ENCODE peak calls at places on chromosomes 6 and 20, in ten cellular contexts. One of them, this sample, is unnamed.

GRCh38 chr6:16684195-16684689 is 77.0 kb downstream of the ATXN1 start:
- DNase-seq in natural killer cell: no peak
- DNase-seq in heart left ventricle: no peak
- DNase-seq in endothelial cell: no peak
- DNase-seq in activated CD8-positive, alpha-beta T cell treated with anti-CD3 and anti-CD28 coated beads for 36 hours: no peak
- DNase-seq in GM10248: no peak
- DNase-seq in WTC11: no peak
- DNase-seq in DND-41: no peak
- DNase-seq in ovary: no peak
- DNase-seq in nephron progenitor cell: no peak
- DNase-seq in this sample: peak

GRCh38 chr6:39169448-39170344 is 54.7 kb upstream of the SAYSD1 start:
- DNase-seq in nephron progenitor cell: no peak
- DNase-seq in endothelial cell: no peak
- DNase-seq in ovary: no peak
- DNase-seq in natural killer cell: no peak
- DNase-seq in WTC11: no peak
- DNase-seq in activated CD8-positive, alpha-beta T cell treated with anti-CD3 and anti-CD28 coated beads for 36 hours: no peak
- DNase-seq in DND-41: no peak
- DNase-seq in GM10248: no peak
- DNase-seq in heart left ventricle: no peak
- DNase-seq in this sample: no peak

GRCh38 chr6:42017021-42017643 is 33.2 kb upstream of the TAF8 start:
- DNase-seq in endothelial cell: no peak
- DNase-seq in GM10248: no peak
- DNase-seq in DND-41: peak
- DNase-seq in activated CD8-positive, alpha-beta T cell treated with anti-CD3 and anti-CD28 coated beads for 36 hours: peak
- DNase-seq in WTC11: no peak
- DNase-seq in natural killer cell: no peak
- DNase-seq in ovary: no peak
- DNase-seq in heart left ventricle: no peak
- DNase-seq in nephron progenitor cell: no peak
- DNase-seq in this sample: peak

GRCh38 chr6:170282512-170283158 is 8.2 kb downstream of the DLL1 start:
- DNase-seq in nephron progenitor cell: no peak
- DNase-seq in GM10248: no peak
- DNase-seq in WTC11: no peak
- DNase-seq in ovary: peak
- DNase-seq in endothelial cell: no peak
- DNase-seq in DND-41: no peak
- DNase-seq in activated CD8-positive, alpha-beta T cell treated with anti-CD3 and anti-CD28 coated beads for 36 hours: no peak
- DNase-seq in natural killer cell: no peak
- DNase-seq in heart left ventricle: no peak
- DNase-seq in this sample: peak

GRCh38 chr6:53361549-53362031 is 12.8 kb upstream of the ELOVL5 start:
- DNase-seq in nephron progenitor cell: no peak
- DNase-seq in GM10248: no peak
- DNase-seq in natural killer cell: no peak
- DNase-seq in heart left ventricle: peak
- DNase-seq in ovary: no peak
- DNase-seq in endothelial cell: no peak
- DNase-seq in WTC11: no peak
- DNase-seq in DND-41: peak
- DNase-seq in activated CD8-positive, alpha-beta T cell treated with anti-CD3 and anti-CD28 coated beads for 36 hours: peak
- DNase-seq in this sample: no peak

GRCh38 chr20:64025826-64026412 is 10.1 kb upstream of the C20orf204 start:
- DNase-seq in WTC11: no peak
- DNase-seq in nephron progenitor cell: no peak
- DNase-seq in activated CD8-positive, alpha-beta T cell treated with anti-CD3 and anti-CD28 coated beads for 36 hours: no peak
- DNase-seq in GM10248: no peak
- DNase-seq in DND-41: no peak
- DNase-seq in natural killer cell: no peak
- DNase-seq in endothelial cell: no peak
- DNase-seq in ovary: no peak
- DNase-seq in heart left ventricle: no peak
- DNase-seq in this sample: no peak

GRCh38 chr6:63565727-63566625 is 6.3 kb upstream of the LOC128125822 start:
- DNase-seq in ovary: no peak
- DNase-seq in activated CD8-positive, alpha-beta T cell treated with anti-CD3 and anti-CD28 coated beads for 36 hours: no peak
- DNase-seq in heart left ventricle: no peak
- DNase-seq in natural killer cell: no peak
- DNase-seq in DND-41: no peak
- DNase-seq in endothelial cell: no peak
- DNase-seq in GM10248: no peak
- DNase-seq in WTC11: no peak
- DNase-seq in nephron progenitor cell: no peak
- DNase-seq in this sample: no peak

GRCh38 chr6:43478008-43478372 is 620 bp downstream of the TJAP1 start:
- DNase-seq in endothelial cell: no peak
- DNase-seq in natural killer cell: no peak
- DNase-seq in ovary: no peak
- DNase-seq in heart left ventricle: no peak
- DNase-seq in DND-41: no peak
- DNase-seq in nephron progenitor cell: no peak
- DNase-seq in WTC11: no peak
- DNase-seq in GM10248: no peak
- DNase-seq in activated CD8-positive, alpha-beta T cell treated with anti-CD3 and anti-CD28 coated beads for 36 hours: peak
- DNase-seq in this sample: no peak

GRCh38 chr20:47949230-47949629 is 163.9 kb upstream of the SULF2 start:
- DNase-seq in DND-41: no peak
- DNase-seq in ovary: no peak
- DNase-seq in activated CD8-positive, alpha-beta T cell treated with anti-CD3 and anti-CD28 coated beads for 36 hours: no peak
- DNase-seq in natural killer cell: no peak
- DNase-seq in nephron progenitor cell: no peak
- DNase-seq in GM10248: no peak
- DNase-seq in heart left ventricle: no peak
- DNase-seq in WTC11: no peak
- DNase-seq in endothelial cell: no peak
- DNase-seq in this sample: no peak

GRCh38 chr20:8718214-8718613 is 350.7 kb upstream of the PLCB4 start:
- DNase-seq in nephron progenitor cell: no peak
- DNase-seq in GM10248: no peak
- DNase-seq in WTC11: no peak
- DNase-seq in endothelial cell: no peak
- DNase-seq in heart left ventricle: peak
- DNase-seq in ovary: no peak
- DNase-seq in DND-41: no peak
- DNase-seq in activated CD8-positive, alpha-beta T cell treated with anti-CD3 and anti-CD28 coated beads for 36 hours: no peak
- DNase-seq in natural killer cell: no peak
- DNase-seq in this sample: no peak

GRCh38 chr6:12060780-12061619 is 48.9 kb downstream of the HIVEP1 start:
- DNase-seq in endothelial cell: peak
- DNase-seq in GM10248: peak
- DNase-seq in heart left ventricle: peak
- DNase-seq in ovary: no peak
- DNase-seq in DND-41: no peak
- DNase-seq in natural killer cell: peak
- DNase-seq in activated CD8-positive, alpha-beta T cell treated with anti-CD3 and anti-CD28 coated beads for 36 hours: peak
- DNase-seq in nephron progenitor cell: peak
- DNase-seq in WTC11: peak
- DNase-seq in this sample: peak

GRCh38 chr6:139381216-139381615 is 6.8 kb upstream of the CITED2 start:
- DNase-seq in DND-41: no peak
- DNase-seq in nephron progenitor cell: no peak
- DNase-seq in natural killer cell: no peak
- DNase-seq in GM10248: no peak
- DNase-seq in activated CD8-positive, alpha-beta T cell treated with anti-CD3 and anti-CD28 coated beads for 36 hours: no peak
- DNase-seq in ovary: no peak
- DNase-seq in endothelial cell: no peak
- DNase-seq in WTC11: no peak
- DNase-seq in heart left ventricle: no peak
- DNase-seq in this sample: no peak

GRCh38 chr20:18805881-18806280 is 7.7 kb upstream of the SCP2D1 start:
- DNase-seq in DND-41: no peak
- DNase-seq in WTC11: no peak
- DNase-seq in activated CD8-positive, alpha-beta T cell treated with anti-CD3 and anti-CD28 coated beads for 36 hours: no peak
- DNase-seq in heart left ventricle: no peak
- DNase-seq in endothelial cell: no peak
- DNase-seq in natural killer cell: no peak
- DNase-seq in ovary: no peak
- DNase-seq in nephron progenitor cell: no peak
- DNase-seq in GM10248: no peak
- DNase-seq in this sample: no peak

GRCh38 chr20:6780414-6780813 is 12.9 kb downstream of the BMP2 start:
- DNase-seq in DND-41: no peak
- DNase-seq in natural killer cell: no peak
- DNase-seq in activated CD8-positive, alpha-beta T cell treated with anti-CD3 and anti-CD28 coated beads for 36 hours: no peak
- DNase-seq in GM10248: no peak
- DNase-seq in endothelial cell: no peak
- DNase-seq in heart left ventricle: no peak
- DNase-seq in nephron progenitor cell: no peak
- DNase-seq in ovary: no peak
- DNase-seq in WTC11: no peak
- DNase-seq in this sample: no peak

GRCh38 chr6:99612551-99613397 is 6.1 kb downstream of the PRDM13 start:
- DNase-seq in natural killer cell: no peak
- DNase-seq in nephron progenitor cell: no peak
- DNase-seq in ovary: no peak
- DNase-seq in WTC11: no peak
- DNase-seq in DND-41: no peak
- DNase-seq in activated CD8-positive, alpha-beta T cell treated with anti-CD3 and anti-CD28 coated beads for 36 hours: no peak
- DNase-seq in heart left ventricle: no peak
- DNase-seq in endothelial cell: no peak
- DNase-seq in GM10248: no peak
- DNase-seq in this sample: no peak

GRCh38 chr20:6152777-6153176 is 29.9 kb upstream of the FERMT1 start:
- DNase-seq in GM10248: no peak
- DNase-seq in endothelial cell: no peak
- DNase-seq in heart left ventricle: no peak
- DNase-seq in DND-41: no peak
- DNase-seq in natural killer cell: no peak
- DNase-seq in activated CD8-positive, alpha-beta T cell treated with anti-CD3 and anti-CD28 coated beads for 36 hours: no peak
- DNase-seq in WTC11: no peak
- DNase-seq in nephron progenitor cell: no peak
- DNase-seq in ovary: no peak
- DNase-seq in this sample: no peak

GRCh38 chr6:19554356-19555225 is 282.6 kb upstream of the ID4 start:
- DNase-seq in endothelial cell: no peak
- DNase-seq in GM10248: no peak
- DNase-seq in activated CD8-positive, alpha-beta T cell treated with anti-CD3 and anti-CD28 coated beads for 36 hours: no peak
- DNase-seq in DND-41: no peak
- DNase-seq in nephron progenitor cell: no peak
- DNase-seq in WTC11: no peak
- DNase-seq in heart left ventricle: no peak
- DNase-seq in natural killer cell: no peak
- DNase-seq in ovary: no peak
- DNase-seq in this sample: no peak

GRCh38 chr20:59014680-59015389 is 4.4 kb upstream of the TUBB1 start:
- DNase-seq in DND-41: no peak
- DNase-seq in natural killer cell: peak
- DNase-seq in GM10248: no peak
- DNase-seq in endothelial cell: no peak
- DNase-seq in WTC11: no peak
- DNase-seq in heart left ventricle: no peak
- DNase-seq in nephron progenitor cell: no peak
- DNase-seq in ovary: no peak
- DNase-seq in activated CD8-positive, alpha-beta T cell treated with anti-CD3 and anti-CD28 coated beads for 36 hours: no peak
- DNase-seq in this sample: no peak

GRCh38 chr20:1130058-1130694 is 11.8 kb downstream of the PSMF1 start:
- DNase-seq in ovary: no peak
- DNase-seq in nephron progenitor cell: no peak
- DNase-seq in heart left ventricle: no peak
- DNase-seq in endothelial cell: no peak
- DNase-seq in natural killer cell: no peak
- DNase-seq in GM10248: no peak
- DNase-seq in DND-41: no peak
- DNase-seq in WTC11: no peak
- DNase-seq in activated CD8-positive, alpha-beta T cell treated with anti-CD3 and anti-CD28 coated beads for 36 hours: no peak
- DNase-seq in this sample: no peak

GRCh38 chr20:17611540-17612286 is 41.8 kb downstream of the DSTN start:
- DNase-seq in activated CD8-positive, alpha-beta T cell treated with anti-CD3 and anti-CD28 coated beads for 36 hours: peak
- DNase-seq in natural killer cell: no peak
- DNase-seq in DND-41: no peak
- DNase-seq in ovary: no peak
- DNase-seq in GM10248: peak
- DNase-seq in endothelial cell: no peak
- DNase-seq in WTC11: peak
- DNase-seq in heart left ventricle: no peak
- DNase-seq in nephron progenitor cell: no peak
- DNase-seq in this sample: no peak
- TF ChIP-seq CTCF in activated CD8-positive, alpha-beta T cell treated with anti-CD3 and anti-CD28 coated beads for 36 hours: peak
- TF ChIP-seq CTCF in natural killer cell: peak
- TF ChIP-seq CTCF in DND-41: no peak
- TF ChIP-seq CTCF in ovary: no peak
- TF ChIP-seq CTCF in GM10248: no peak
- TF ChIP-seq CTCF in endothelial cell: peak
- TF ChIP-seq CTCF in WTC11: no peak
- TF ChIP-seq CTCF in heart left ventricle: no peak
- TF ChIP-seq CTCF in nephron progenitor cell: peak
- TF ChIP-seq CTCF in this sample: peak

DNA sequence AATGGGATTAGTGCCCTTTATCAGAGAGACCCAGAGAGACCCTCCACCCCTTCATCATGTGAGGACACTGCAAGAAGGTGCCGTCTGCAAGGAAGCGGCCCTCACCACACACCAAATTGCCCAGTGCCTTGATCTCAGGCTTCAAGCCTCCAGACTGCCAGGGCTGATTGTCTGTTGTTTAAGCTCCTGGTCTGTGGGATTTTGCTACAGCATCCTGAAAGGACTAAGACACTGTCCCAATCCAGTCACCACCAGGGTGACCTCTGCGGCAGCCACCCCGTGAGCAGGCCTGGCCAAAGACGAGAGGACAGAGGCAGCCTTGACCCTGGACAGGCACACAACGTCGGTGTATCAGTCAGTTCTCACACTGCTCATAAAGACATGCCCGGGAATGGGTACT is 13.5 kb upstream of the FRMD1 start:
- DNase-seq in DND-41: no peak
- DNase-seq in GM10248: no peak
- DNase-seq in endothelial cell: no peak
- DNase-seq in nephron progenitor cell: no peak
- DNase-seq in WTC11: no peak
- DNase-seq in activated CD8-positive, alpha-beta T cell treated with anti-CD3 and anti-CD28 coated beads for 36 hours: no peak
- DNase-seq in natural killer cell: no peak
- DNase-seq in ovary: no peak
- DNase-seq in heart left ventricle: no peak
- DNase-seq in this sample: peak
- TF ChIP-seq CTCF in DND-41: no peak
- TF ChIP-seq CTCF in GM10248: no peak
- TF ChIP-seq CTCF in endothelial cell: no peak
- TF ChIP-seq CTCF in nephron progenitor cell: no peak
- TF ChIP-seq CTCF in WTC11: no peak
- TF ChIP-seq CTCF in activated CD8-positive, alpha-beta T cell treated with anti-CD3 and anti-CD28 coated beads for 36 hours: no peak
- TF ChIP-seq CTCF in natural killer cell: no peak
- TF ChIP-seq CTCF in ovary: no peak
- TF ChIP-seq CTCF in heart left ventricle: no peak
- TF ChIP-seq CTCF in this sample: no peak

GRCh38 chr6:5175195-5175594 is 85.6 kb downstream of the LYRM4 start:
- DNase-seq in activated CD8-positive, alpha-beta T cell treated with anti-CD3 and anti-CD28 coated beads for 36 hours: peak
- DNase-seq in DND-41: no peak
- DNase-seq in WTC11: peak
- DNase-seq in GM10248: no peak
- DNase-seq in natural killer cell: no peak
- DNase-seq in heart left ventricle: no peak
- DNase-seq in ovary: no peak
- DNase-seq in endothelial cell: peak
- DNase-seq in nephron progenitor cell: peak
- DNase-seq in this sample: no peak
- TF ChIP-seq CTCF in activated CD8-positive, alpha-beta T cell treated with anti-CD3 and anti-CD28 coated beads for 36 hours: peak
- TF ChIP-seq CTCF in DND-41: peak
- TF ChIP-seq CTCF in WTC11: peak
- TF ChIP-seq CTCF in GM10248: peak
- TF ChIP-seq CTCF in natural killer cell: no peak
- TF ChIP-seq CTCF in heart left ventricle: no peak
- TF ChIP-seq CTCF in ovary: no peak
- TF ChIP-seq CTCF in endothelial cell: peak
- TF ChIP-seq CTCF in nephron progenitor cell: peak
- TF ChIP-seq CTCF in this sample: peak

GRCh38 chr6:35624341-35625070 is 64.2 kb downstream of the FKBP5 start:
- DNase-seq in DND-41: no peak
- DNase-seq in GM10248: no peak
- DNase-seq in WTC11: no peak
- DNase-seq in activated CD8-positive, alpha-beta T cell treated with anti-CD3 and anti-CD28 coated beads for 36 hours: peak
- DNase-seq in natural killer cell: no peak
- DNase-seq in heart left ventricle: no peak
- DNase-seq in ovary: no peak
- DNase-seq in nephron progenitor cell: no peak
- DNase-seq in endothelial cell: no peak
- DNase-seq in this sample: no peak
- TF ChIP-seq CTCF in DND-41: peak
- TF ChIP-seq CTCF in GM10248: no peak
- TF ChIP-seq CTCF in WTC11: no peak
- TF ChIP-seq CTCF in activated CD8-positive, alpha-beta T cell treated with anti-CD3 and anti-CD28 coated beads for 36 hours: peak
- TF ChIP-seq CTCF in natural killer cell: peak
- TF ChIP-seq CTCF in heart left ventricle: peak
- TF ChIP-seq CTCF in ovary: no peak
- TF ChIP-seq CTCF in nephron progenitor cell: no peak
- TF ChIP-seq CTCF in endothelial cell: no peak
- TF ChIP-seq CTCF in this sample: peak

This sample was measured in CD14-positive monocyte.